ENCODE peak calls at places on chromosomes 1 and 21, in nine cellular contexts. V is stimulated activated CD8-positive, alpha-beta memory T cell treated with anti-CD3 and anti-CD28 coated beads, Interleukin-7, amount 100 ng/mL, for 1 hour; N is COLO829; R is tibial artery; B is cardiac fibroblast; F is brain microvascular endothelial cell; M is HTR-8/SVneo; I is Caco-2; P is fibroblast of gingiva. J is an unnamed sample.

GRCh38 chr1:206555473-206555935 is 48.2 kb downstream of the RASSF5 start:
- DNase-seq in V (no peak), N (no peak), R (no peak), B (peak), F (peak), M (no peak), I (no peak), P (no peak), J (no peak)

GRCh38 chr1:164768619-164769018 is 209.6 kb downstream of the PBX1 start:
- DNase-seq in V (no peak), N (no peak), R (no peak), B (no peak), F (no peak), M (no peak), I (no peak), P (no peak), J (no peak)

GRCh38 chr1:37828410-37829074 is 20.5 kb upstream of the YRDC start:
- DNase-seq in V (no peak), N (no peak), R (no peak), B (no peak), F (no peak), M (no peak), I (no peak), P (no peak), J (no peak)

GRCh38 chr1:232988572-232989040 is 38.2 kb downstream of the NTPCR start:
- DNase-seq in V (no peak), N (no peak), R (no peak), B (peak), F (peak), M (peak), I (no peak), P (no peak), J (no peak)

GRCh38 chr1:111441573-111442192 is 7.4 kb downstream of the WDR77 start:
- DNase-seq in V (peak), N (no peak), R (no peak), B (peak), F (no peak), M (no peak), I (peak), P (no peak), J (no peak)

GRCh38 chr1:207070811-207071210 is 17.7 kb downstream of the PFKFB2 start:
- DNase-seq in V (no peak), N (no peak), R (no peak), B (no peak), F (no peak), M (no peak), I (no peak), P (no peak), J (no peak)

GRCh38 chr21:42058631-42059111 is 12.4 kb upstream of the UMODL1 start:
- DNase-seq in V (no peak), N (no peak), R (no peak), B (no peak), F (no peak), M (no peak), I (no peak), P (no peak), J (no peak)

GRCh38 chr1:47523812-47524170 is 85.9 kb downstream of the FOXD2 start:
- DNase-seq in V (no peak), N (no peak), R (no peak), B (no peak), F (no peak), M (no peak), I (no peak), P (no peak), J (no peak)

GRCh38 chr1:3073520-3074296 is 4.7 kb downstream of the PRDM16 start:
- DNase-seq in V (no peak), N (no peak), R (no peak), B (no peak), F (no peak), M (no peak), I (no peak), P (no peak), J (no peak)

GRCh38 chr1:9260086-9260766 is 25.7 kb downstream of the H6PD start:
- DNase-seq in V (no peak), N (no peak), R (no peak), B (peak), F (no peak), M (no peak), I (no peak), P (peak), J (no peak)

GRCh38 chr1:105686026-105686425 is 1370.4 kb upstream of the PRMT6 start:
- DNase-seq in V (no peak), N (no peak), R (no peak), B (no peak), F (no peak), M (no peak), I (no peak), P (no peak), J (no peak)

GRCh38 chr1:115089443-115090340 is at the start of gene TSPAN2:
- DNase-seq in V (peak), N (no peak), R (peak), B (no peak), F (peak), M (peak), I (peak), P (no peak), J (peak)

GRCh38 chr1:159869173-159869572 is 6.7 kb upstream of the VSIG8 start:
- DNase-seq in V (no peak), N (no peak), R (no peak), B (peak), F (peak), M (no peak), I (no peak), P (peak), J (no peak)

GRCh38 chr1:61585714-61586113 is 139.2 kb downstream of the TM2D1 start:
- DNase-seq in V (no peak), N (no peak), R (no peak), B (no peak), F (no peak), M (no peak), I (no peak), P (peak), J (no peak)

GRCh38 chr1:68120136-68120791 is 69.8 kb upstream of the DIRAS3 start:
- DNase-seq in V (no peak), N (peak), R (no peak), B (peak), F (peak), M (peak), I (peak), P (peak), J (no peak)

GRCh38 chr1:65395887-65396612 is 24.4 kb upstream of the LEPR start:
- DNase-seq in V (no peak), N (no peak), R (no peak), B (no peak), F (no peak), M (no peak), I (no peak), P (peak), J (no peak)

GRCh38 chr1:221795400-221795799 is 53.5 kb upstream of the DUSP10 start:
- DNase-seq in V (no peak), N (no peak), R (no peak), B (no peak), F (no peak), M (no peak), I (no peak), P (no peak), J (no peak)

J was measured in suprapubic skin.